ENCODE peak calls at places on chromosomes 4 and X, in nine cellular contexts. Y is sigmoid colon, I is transverse colon, R is endodermal cell, T is endothelial cell of umbilical vein, L is uterus, F is right lobe of liver, W is A549, J is H1. S is an unnamed sample. For H3K9me3, the result is how much of the 10 kb centered on the place peaks cover.

GRCh38 chrX:17846045-17846444 is 15.1 kb downstream of the RAI2 start:
- DNase-seq in T (no peak), J (no peak), F (no peak), I (no peak), L (no peak), R (no peak), W (no peak), Y (no peak), S (no peak)

GRCh38 chrX:49164589-49165360 is 2.2 kb downstream of the MAGIX start:
- DNase-seq in F (peak), I (no peak), Y (no peak), W (no peak), L (no peak), R (no peak), T (no peak), J (no peak), S (no peak)

GRCh38 chr4:153067376-153067775 is 131.3 kb downstream of the FHDC1 start:
- DNase-seq in I (peak), L (no peak), W (no peak), T (no peak), J (no peak), F (no peak), R (peak), Y (no peak), S (no peak)

GRCh38 chr4:139210486-139210885 is 33.5 kb upstream of the ELF2 start:
- DNase-seq in T (no peak), F (no peak), L (peak), J (no peak), Y (no peak), R (no peak), W (no peak), I (no peak), S (no peak)

GRCh38 chrX:124328765-124329164 is 3.7 kb upstream of the TEX13D start:
- DNase-seq in I (no peak), F (no peak), J (no peak), T (no peak), L (no peak), R (no peak), Y (no peak), W (no peak), S (no peak)

GRCh38 chrX:108091878-108092291 is 307 bp downstream of the ATG4A start:
- DNase-seq in F (no peak), T (no peak), W (no peak), L (no peak), J (no peak), Y (no peak), R (no peak), I (no peak), S (no peak)

GRCh38 chr4:8106451-8107025 is 52.1 kb downstream of the ABLIM2 start:
- DNase-seq in I (no peak), F (no peak), Y (no peak), T (no peak), L (no peak), W (no peak), R (no peak), J (no peak), S (no peak)

GRCh38 chr4:138053601-138054322 is 188.4 kb downstream of the SLC7A11 start:
- DNase-seq in R (no peak), W (peak), I (no peak), Y (no peak), J (no peak), T (peak), L (peak), F (no peak), S (no peak)

GRCh38 chrX:103417933-103418332 is 41.6 kb downstream of the BEX3 start:
- DNase-seq in Y (no peak), F (no peak), I (no peak), W (no peak), J (no peak), L (no peak), T (no peak), R (no peak), S (no peak)

GRCh38 chrX:39577976-39578962 is 519.5 kb downstream of the BCOR start:
- DNase-seq in I (peak), L (no peak), W (no peak), Y (no peak), R (no peak), J (no peak), T (no peak), F (no peak), S (no peak)

GRCh38 chr4:22672519-22672918 is 20.2 kb upstream of the GBA3 start:
- DNase-seq in Y (no peak), L (no peak), J (no peak), F (no peak), T (no peak), I (no peak), R (no peak), W (no peak), S (no peak)

GRCh38 chrX:102745513-102746133 is 25.1 kb downstream of the GPRASP3 start:
- DNase-seq in T (no peak), I (no peak), W (no peak), Y (peak), J (peak), L (peak), R (peak), F (no peak), S (no peak)

GRCh38 chrX:55452825-55453124 is 848 bp downstream of the MAGEH1 start:
- DNase-seq in F (no peak), L (no peak), T (no peak), Y (no peak), R (no peak), J (no peak), W (no peak), I (no peak), S (no peak)

GRCh38 chrX:12955882-12956703 is 18.8 kb upstream of the TMSB4X start:
- DNase-seq in R (no peak), J (no peak), W (no peak), I (peak), Y (no peak), F (peak), T (peak), L (peak), S (no peak)

GRCh38 chr4:76011700-76012387 is 4.5 kb upstream of the CXCL9 start:
- DNase-seq in W (no peak), F (no peak), I (peak), J (peak), T (peak), Y (no peak), L (peak), R (peak), S (no peak)

GRCh38 chr4:143253156-143253555 is 68.4 kb downstream of the USP38 start:
- DNase-seq in I (no peak), L (no peak), F (no peak), Y (no peak), T (no peak), W (no peak), J (no peak), R (no peak), S (no peak)

GRCh38 chr4:19382993-19383392 is 868.7 kb upstream of the SLIT2 start:
- DNase-seq in W (no peak), L (no peak), R (no peak), J (no peak), Y (no peak), T (no peak), F (no peak), I (no peak), S (no peak)

DNA sequence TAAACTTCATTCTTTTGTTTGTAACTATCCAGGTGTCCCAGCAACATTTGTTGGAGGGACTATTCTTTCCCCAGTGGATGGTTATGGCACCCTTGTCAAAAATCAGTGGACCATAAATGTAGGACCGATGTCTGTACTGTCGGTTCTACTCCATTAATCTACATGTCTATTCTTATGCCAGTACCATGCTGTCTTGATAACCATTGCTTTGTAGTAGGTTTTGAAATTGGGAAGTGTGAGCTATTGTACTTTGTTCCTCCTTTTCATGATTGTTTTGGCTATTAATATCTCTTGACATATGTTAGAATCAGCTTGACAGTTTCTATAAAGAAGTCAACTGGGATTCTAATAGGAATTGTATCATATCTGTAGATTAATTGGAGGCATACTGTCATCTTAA is 112.7 kb downstream of the HNRNPD start:
- DNase-seq in T (no peak), L (no peak), W (no peak), I (no peak), Y (no peak), J (no peak), R (no peak), F (no peak), S (no peak)
- H3K9me3 ChIP-seq in T (under half), L (under half), W (under half), I (under half), Y (under half), J (under half), R (under half), F (under half), S (under half)

GRCh38 chrX:134520860-134521390 is 61.0 kb downstream of the HPRT1 start:
- DNase-seq in L (no peak), Y (no peak), I (peak), T (peak), R (peak), F (no peak), J (no peak), W (peak), S (no peak)
- TF ChIP-seq CTCF in L (peak), Y (no peak), I (peak), T (peak), R (peak), F (peak), J (no peak), W (peak), S (peak)

GRCh38 chr4:43481526-43481925 is 589.0 kb downstream of the GRXCR1 start:
- DNase-seq in L (no peak), I (no peak), Y (no peak), R (no peak), J (no peak), W (no peak), T (no peak), F (no peak), S (no peak)

GRCh38 chr4:43485196-43485595 is 592.7 kb downstream of the GRXCR1 start:
- DNase-seq in Y (no peak), T (no peak), J (no peak), L (no peak), R (no peak), W (no peak), I (no peak), F (no peak), S (no peak)
- H3K9me3 ChIP-seq in Y (under half), T (under half), J (under half), L (under half), R (under half), W (under half), I (under half), F (under half), S (under half)

GRCh38 chr4:140281828-140282227 is 91.6 kb upstream of the SCOC start:
- DNase-seq in R (no peak), J (no peak), F (no peak), I (no peak), T (peak), W (no peak), L (no peak), Y (no peak), S (no peak)
- TF ChIP-seq CTCF in R (peak), J (no peak), F (no peak), I (no peak), T (no peak), W (no peak), L (no peak), Y (no peak), S (no peak)

GRCh38 chr4:175325230-175325629 is 407.1 kb downstream of the ADAM29 start:
- DNase-seq in F (no peak), L (no peak), I (no peak), T (no peak), Y (no peak), J (no peak), R (no peak), W (no peak), S (no peak)

GRCh38 chr4:175330236-175330635 is 412.1 kb downstream of the ADAM29 start:
- DNase-seq in L (no peak), I (no peak), T (no peak), Y (no peak), W (no peak), F (no peak), J (no peak), R (no peak), S (no peak)

GRCh38 chr4:175330652-175331051 is 412.5 kb downstream of the ADAM29 start:
- DNase-seq in T (no peak), L (no peak), J (no peak), R (no peak), F (no peak), W (no peak), I (no peak), Y (no peak), S (no peak)
- H3K9me3 ChIP-seq in T (under half), L (under half), J (under half), R (under half), F (under half), W (under half), I (under half), Y (under half), S (under half)